ENCODE peak calls at places on chromosomes 16 and 17, in four cellular contexts. V, J, T and Z are unnamed samples.

GRCh38 chr17:80751070-80751459 is 206.4 kb downstream of the RPTOR start:
- DNase-seq in T (no peak), V (no peak), J (peak; percentile 84), Z (no peak)

GRCh38 chr17:10614536-10615155 is 42.5 kb downstream of the MYH3 start:
- DNase-seq in J (peak; percentile 74), T (peak; percentile 36), V (peak; percentile 45), Z (no peak)

GRCh38 chr16:15052747-15053476 is 3.0 kb downstream of the NTAN1 start:
- DNase-seq in V (no peak), J (peak; percentile 80), T (no peak), Z (peak; percentile 56)

GRCh38 chr16:22030087-22030812 is 22.3 kb downstream of the MOSMO start:
- DNase-seq in T (no peak), V (no peak), J (no peak), Z (no peak)

GRCh38 chr16:15507299-15507958 is 73.0 kb downstream of the BMERB1 start:
- DNase-seq in V (peak; percentile 64), T (no peak), J (peak; percentile 90), Z (peak; percentile 79)

GRCh38 chr17:50604470-50604869 is 30.2 kb upstream of the ABCC3 start:
- DNase-seq in V (no peak), T (peak; percentile 19), J (peak; percentile 39), Z (peak; percentile 70)

GRCh38 chr16:12458591-12459400 is 344.9 kb downstream of the CPPED1 start:
- DNase-seq in V (no peak), T (peak; percentile 16), J (no peak), Z (no peak)

GRCh38 chr17:2457913-2458312 is 53.8 kb downstream of the METTL16 start:
- DNase-seq in J (no peak), V (no peak), T (no peak), Z (no peak)

GRCh38 chr17:75517277-75517865 is 1.0 kb downstream of the TSEN54 start:
- DNase-seq in J (no peak), T (peak; percentile 76), V (no peak), Z (no peak)

GRCh38 chr17:57033296-57033695 is 51.8 kb upstream of the AKAP1 start:
- DNase-seq in V (peak; percentile 62), J (no peak), T (no peak), Z (no peak)

GRCh38 chr17:42830971-42831370 is 2.2 kb upstream of the PSME3 start:
- DNase-seq in J (no peak), V (no peak), T (no peak), Z (no peak)

GRCh38 chr17:42833771-42834422 is 700 bp downstream of the PSME3 start:
- DNase-seq in J (peak; percentile 46), T (no peak), V (no peak), Z (no peak)

GRCh38 chr17:42832934-42833770 is at the start of gene PSME3:
- DNase-seq in T (peak; percentile 93), V (peak; percentile 87), J (peak; percentile 97), Z (peak; percentile 92)

GRCh38 chr17:42832213-42832933 is 824 bp upstream of the PSME3 start:
- DNase-seq in J (peak; percentile 42), T (no peak), V (no peak), Z (no peak)

GRCh38 chr17:42835732-42836131 is 2.5 kb downstream of the PSME3 start:
- DNase-seq in J (no peak), V (no peak), T (no peak), Z (no peak)
- H3K36me3 ChIP-seq in J (peaks cover 30% of the 10 kb centered on the region), V (peaks cover 40% of the 10 kb centered on the region), T (no peaks in the 10 kb centered on the region), Z (peaks cover 49% of the 10 kb centered on the region)

DNA sequence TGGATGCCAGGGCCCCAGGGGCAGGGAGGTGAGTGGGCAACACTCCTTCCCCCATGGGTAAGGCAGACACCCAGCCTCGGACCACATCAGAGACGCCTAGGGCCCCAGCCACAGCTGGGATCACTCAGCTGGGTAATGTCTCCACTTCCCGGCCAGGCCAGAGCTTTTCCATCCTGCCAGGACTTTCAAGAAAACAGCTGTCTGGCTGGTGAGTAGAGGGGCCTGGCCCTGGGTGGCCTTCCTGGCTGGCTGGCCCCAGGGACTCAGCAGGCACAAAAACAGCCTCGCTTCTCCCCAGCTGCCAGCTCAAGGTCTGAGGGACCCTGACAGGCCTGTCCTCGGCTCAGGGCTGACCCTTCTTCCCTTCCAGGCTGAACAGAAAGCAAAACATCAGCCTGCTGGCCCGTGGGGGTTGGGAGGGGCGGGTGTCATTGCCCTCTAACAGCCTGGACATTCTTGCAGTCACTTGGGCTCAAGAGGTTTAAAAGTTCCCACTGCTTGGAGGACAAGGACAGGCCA is 45.3 kb upstream of the JPH3 start:
- DNase-seq in J (peak; percentile 46), V (no peak), T (no peak), Z (peak; percentile 70)
- H3K4me3 ChIP-seq in J (peak overlapping the region; percentile 9), V (peak overlapping the region; percentile 21), T (no peak overlapping the region), Z (no peak overlapping the region)

GRCh38 chr17:82805823-82806222 is 34.0 kb downstream of the ZNF750 start:
- DNase-seq in V (no peak), T (no peak), J (no peak), Z (no peak)
- H3K36me3 ChIP-seq in V (peaks cover 26% of the 10 kb centered on the region), T (no peaks in the 10 kb centered on the region), J (no peaks in the 10 kb centered on the region), Z (no peaks in the 10 kb centered on the region)

GRCh38 chr16:77680496-77680895 is 41.8 kb upstream of the NUDT7 start:
- DNase-seq in T (no peak), V (no peak), J (no peak), Z (no peak)
- H3K4me3 ChIP-seq in T (no peak overlapping the region), V (no peak overlapping the region), J (no peak overlapping the region), Z (no peak overlapping the region)

DNA sequence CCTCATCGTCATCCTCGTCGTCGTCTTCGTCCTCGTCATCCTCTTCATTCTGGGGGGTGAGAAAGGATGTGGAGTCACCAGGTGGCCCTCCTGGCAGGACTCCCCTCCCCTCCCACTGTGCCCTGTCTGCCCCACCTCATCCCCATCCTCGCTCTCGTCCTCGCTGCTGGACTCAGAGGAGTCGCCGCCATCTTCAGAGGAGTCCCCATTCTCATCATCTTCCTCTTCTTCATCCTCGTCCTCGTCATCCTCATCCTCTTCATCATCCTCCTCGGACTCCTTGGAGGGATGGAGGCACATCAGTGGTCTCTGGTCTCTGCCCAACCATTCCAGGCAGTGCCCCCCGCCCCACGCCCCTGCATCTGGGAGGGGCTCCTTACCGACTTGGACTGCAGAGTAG is 7.6 kb upstream of the ATXN7L3 start:
- DNase-seq in T (no peak), V (no peak), J (no peak), Z (no peak)
- H3K36me3 ChIP-seq in T (no peaks in the 10 kb centered on the region), V (peaks cover 40% of the 10 kb centered on the region), J (no peaks in the 10 kb centered on the region), Z (peaks cover 47% of the 10 kb centered on the region)